ENCODE peak calls at places on chromosomes 7 and 10, in nine cellular contexts. P, H, Z, D, F, V, T, G and Q are unnamed samples.
A peak's percentile ranks its signal among the peaks of the same experiment; 100 is the strongest.

GRCh38 chr7:102431617-102432298 is 1.6 kb upstream of the ORAI2 start:
- DNase-seq in G (no peak), Z (no peak), P (peak; percentile 73), F (no peak), V (no peak), D (no peak), H (peak; percentile 88), T (no peak), Q (no peak)

GRCh38 chr7:79211724-79212123 is 241.7 kb downstream of the MAGI2 start:
- DNase-seq in D (no peak), F (no peak), V (peak; percentile 3), Z (no peak), G (no peak), H (peak; percentile 13), P (no peak), T (no peak), Q (no peak)

GRCh38 chr10:34010891-34011290 is 676.4 kb upstream of the NRP1 start:
- DNase-seq in T (peak; percentile 77), Z (no peak), H (no peak), V (peak; percentile 34), F (no peak), P (no peak), G (no peak), D (no peak), Q (no peak)

GRCh38 chr10:49053053-49053997 is 62.0 kb downstream of the VSTM4 start:
- DNase-seq in T (no peak), Z (no peak), P (no peak), H (peak; percentile 92), D (no peak), G (no peak), F (no peak), V (no peak), Q (no peak)

GRCh38 chr7:134836447-134836846 is 57.0 kb downstream of the CALD1 start:
- DNase-seq in P (no peak), D (no peak), T (peak; percentile 41), V (peak; percentile 96), H (peak; percentile 42), Z (no peak), F (no peak), G (no peak), Q (no peak)

GRCh38 chr7:43758861-43759683 is 592 bp downstream of the BLVRA start:
- DNase-seq in T (peak; percentile 52), F (peak; percentile 58), Z (peak; percentile 82), G (peak; percentile 31), D (peak; percentile 29), H (peak; percentile 42), V (peak; percentile 55), P (peak; percentile 60), Q (no peak)

GRCh38 chr7:4725014-4725951 is 43.2 kb downstream of the FOXK1 start:
- DNase-seq in P (peak; percentile 55), V (peak; percentile 92), F (peak; percentile 90), D (peak; percentile 37), G (peak; percentile 83), T (peak; percentile 95), H (peak; percentile 79), Z (peak; percentile 93), Q (peak; percentile 94)

GRCh38 chr10:235921-236320 is 100.7 kb downstream of the ZMYND11 start:
- DNase-seq in P (no peak), D (no peak), F (no peak), H (no peak), Z (no peak), V (no peak), G (no peak), T (no peak), Q (no peak)

GRCh38 chr7:84509522-84509921 is 314.9 kb upstream of the SEMA3A start:
- DNase-seq in Z (no peak), H (no peak), V (peak; percentile 12), T (no peak), D (no peak), G (no peak), F (no peak), P (no peak), Q (no peak)

GRCh38 chr7:131111792-131112191 is 215.9 kb upstream of the MKLN1 start:
- DNase-seq in P (no peak), G (no peak), D (no peak), T (no peak), V (no peak), Z (no peak), H (no peak), F (no peak), Q (no peak)

GRCh38 chr10:71135276-71135675 is 77.1 kb upstream of the UNC5B start:
- DNase-seq in F (no peak), T (no peak), D (no peak), P (no peak), G (no peak), Z (no peak), H (no peak), V (no peak), Q (no peak)

GRCh38 chr10:42985436-42986316 is 91.2 kb upstream of the RET start:
- DNase-seq in V (no peak), T (no peak), H (no peak), Z (no peak), P (no peak), G (peak; percentile 21), F (peak; percentile 19), D (no peak), Q (no peak)

GRCh38 chr7:3436746-3437145 is 135.7 kb downstream of the SDK1 start:
- DNase-seq in Z (no peak), H (no peak), G (no peak), D (no peak), P (no peak), V (peak; percentile 56), F (no peak), T (peak; percentile 86), Q (no peak)

GRCh38 chr10:121961456-121961855 is 13.6 kb downstream of the NSMCE4A start:
- DNase-seq in T (no peak), P (no peak), G (no peak), H (no peak), D (no peak), Z (no peak), F (no peak), V (no peak), Q (no peak)

GRCh38 chr10:70335246-70335613 is 47.2 kb downstream of the LRRC20 start:
- DNase-seq in G (no peak), D (no peak), F (peak; percentile 61), V (peak; percentile 40), P (no peak), Z (no peak), H (no peak), T (no peak), Q (no peak)

GRCh38 chr10:66747451-66747850 is 178.4 kb upstream of the LRRTM3 start:
- DNase-seq in G (no peak), P (no peak), D (no peak), Z (no peak), T (peak; percentile 99), V (peak; percentile 77), H (no peak), F (no peak), Q (no peak)

GRCh38 chr10:124564881-124565280 is 103.3 kb downstream of the LHPP start:
- DNase-seq in H (no peak), G (no peak), T (no peak), V (no peak), Z (peak; percentile 61), F (no peak), P (no peak), D (no peak), Q (no peak)
- H3K27ac ChIP-seq in H (no peak overlapping the region), G (no peak overlapping the region), T (no peak overlapping the region), V (no peak overlapping the region), Z (no peak overlapping the region), F (peak overlapping the region; percentile 73), P (no peak overlapping the region), D (no peak overlapping the region), Q (no peak overlapping the region)

GRCh38 chr10:18157909-18158308 is 17.7 kb downstream of the CACNB2 start:
- DNase-seq in P (no peak), Z (no peak), V (peak; percentile 37), F (no peak), G (no peak), T (peak; percentile 95), H (no peak), D (no peak), Q (no peak)
- H3K27ac ChIP-seq in P (no peak overlapping the region), Z (no peak overlapping the region), V (peak overlapping the region; percentile 27), F (no peak overlapping the region), G (peak overlapping the region; percentile 36), T (no peak overlapping the region), H (no peak overlapping the region), D (no peak overlapping the region), Q (no peak overlapping the region)

DNA sequence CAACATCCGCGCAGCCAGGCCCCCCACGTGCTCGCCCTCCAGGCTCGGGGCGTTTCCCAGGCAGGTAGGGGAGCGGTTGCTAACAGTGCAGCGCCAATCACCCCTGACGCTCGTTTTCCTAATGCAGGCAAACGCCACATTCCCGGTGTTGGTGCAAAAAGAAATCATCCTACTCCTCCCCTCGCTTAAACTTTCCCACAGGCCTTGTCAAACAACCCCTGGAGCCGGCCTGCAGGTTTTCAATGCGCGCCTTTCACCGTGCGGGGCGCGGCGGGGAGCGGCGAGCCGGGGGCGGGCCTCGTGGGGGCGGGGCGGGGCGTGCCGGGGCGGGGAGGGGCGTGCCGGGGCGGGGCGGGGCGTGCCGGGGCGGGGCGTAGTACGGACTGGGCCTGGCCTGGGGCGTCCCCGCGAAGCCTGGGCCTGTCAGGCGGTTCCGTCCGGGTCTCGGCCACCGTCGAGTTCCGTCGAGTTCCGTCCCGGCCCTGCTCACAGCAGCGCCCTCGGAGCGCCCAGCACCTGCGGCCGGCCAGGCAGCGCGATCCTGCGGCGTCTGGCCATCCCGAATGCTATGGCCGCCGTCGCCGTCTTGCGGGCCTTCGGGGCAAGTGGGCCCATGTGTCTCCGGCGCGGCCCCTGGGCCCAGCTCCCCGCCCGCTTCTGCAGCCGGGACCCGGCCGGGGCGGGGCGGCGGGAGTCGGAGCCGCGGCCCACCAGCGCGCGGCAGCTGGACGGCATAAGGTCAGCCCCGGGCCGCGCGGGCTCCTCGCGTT is at the start of gene ECHDC3:
- DNase-seq in P (peak; percentile 42), G (peak; percentile 73), Z (peak; percentile 88), F (peak; percentile 90), T (peak; percentile 50), V (peak; percentile 60), H (peak; percentile 24), D (peak; percentile 26), Q (peak; percentile 93)
- H3K27ac ChIP-seq in P (peak within 1 kb of the TSS; percentile 20), G (peak within 1 kb of the TSS; percentile 74), Z (no peak within 1 kb of the TSS), F (peak within 1 kb of the TSS; percentile 87), T (peak within 1 kb of the TSS; percentile 72), V (no peak within 1 kb of the TSS), H (no peak within 1 kb of the TSS), D (no peak within 1 kb of the TSS), Q (peak within 1 kb of the TSS; percentile 69)

GRCh38 chr10:88254091-88254490 is 329.0 kb downstream of the RNLS start:
- DNase-seq in P (no peak), F (peak; percentile 82), V (peak; percentile 64), Z (no peak), D (no peak), H (no peak), G (no peak), T (peak; percentile 90), Q (peak; percentile 70)
- H3K27ac ChIP-seq in P (no peak overlapping the region), F (peak overlapping the region; percentile 58), V (no peak overlapping the region), Z (no peak overlapping the region), D (no peak overlapping the region), H (no peak overlapping the region), G (peak overlapping the region; percentile 24), T (no peak overlapping the region), Q (no peak overlapping the region)

GRCh38 chr10:97255512-97256293 is 36.7 kb downstream of the ARHGAP19 start:
- DNase-seq in F (no peak), G (no peak), T (no peak), V (no peak), H (no peak), P (no peak), Z (no peak), D (no peak), Q (no peak)
- H3K27ac ChIP-seq in F (no peak overlapping the region), G (peak overlapping the region; percentile 28), T (no peak overlapping the region), V (no peak overlapping the region), H (no peak overlapping the region), P (no peak overlapping the region), Z (no peak overlapping the region), D (no peak overlapping the region), Q (no peak overlapping the region)